ENCODE peak calls at places on chromosomes 5 and 9, in ten cellular contexts. F, S, G, U, K, H, C, P, B and V are unnamed samples.
A peak's percentile ranks its signal among the peaks of the same experiment; 100 is the strongest.

GRCh38 chr5:41722359-41722950 is 147.8 kb downstream of the OXCT1 start:
- DNase-seq in B (no peak), S (no peak), F (no peak), P (no peak), H (no peak), K (no peak), G (peak; percentile 16), U (no peak), C (no peak), V (no peak)

GRCh38 chr9:34869390-34869789 is 88.7 kb upstream of the PHF24 start:
- DNase-seq in B (no peak), C (no peak), U (peak; percentile 26), H (no peak), F (peak; percentile 17), G (peak; percentile 31), S (no peak), P (no peak), K (no peak), V (no peak)

GRCh38 chr9:69431203-69431602 is 106.2 kb downstream of the ENTREP1 start:
- DNase-seq in H (no peak), S (no peak), U (no peak), G (no peak), B (no peak), F (no peak), K (no peak), P (no peak), C (no peak), V (no peak)

GRCh38 chr9:128098936-128099931 is 28.3 kb downstream of the PTGES2 start:
- DNase-seq in H (no peak), U (no peak), F (no peak), C (no peak), K (no peak), P (no peak), B (no peak), G (peak; percentile 67), S (no peak), V (no peak)

GRCh38 chr5:137609122-137609521 is 110.0 kb upstream of the SPOCK1 start:
- DNase-seq in F (no peak), P (peak; percentile 15), G (peak; percentile 59), B (no peak), H (no peak), S (no peak), U (no peak), K (peak; percentile 37), C (no peak), V (peak; percentile 58)

GRCh38 chr5:146883496-146883895 is 4.9 kb upstream of the PPP2R2B start:
- DNase-seq in H (no peak), K (no peak), G (no peak), S (no peak), P (no peak), U (no peak), C (no peak), B (no peak), F (no peak), V (no peak)

GRCh38 chr9:23117621-23118020 is 671.0 kb downstream of the DMRTA1 start:
- DNase-seq in S (no peak), B (no peak), G (peak; percentile 77), U (no peak), H (no peak), F (no peak), C (no peak), P (no peak), K (no peak), V (no peak)

GRCh38 chr5:88602584-88602983 is 280.4 kb downstream of the MEF2C start:
- DNase-seq in C (no peak), F (peak; percentile 13), U (peak; percentile 22), S (no peak), H (peak; percentile 7), K (peak; percentile 42), B (no peak), P (no peak), G (no peak), V (no peak)

GRCh38 chr5:93583799-93584530 is 943 bp downstream of the NR2F1 start:
- DNase-seq in S (no peak), H (no peak), P (no peak), C (no peak), F (peak; percentile 89), U (peak; percentile 65), B (peak; percentile 45), G (peak; percentile 81), K (peak; percentile 70), V (no peak)

GRCh38 chr5:93584531-93585053 is 1.6 kb downstream of the NR2F1 start:
- DNase-seq in C (no peak), P (no peak), U (no peak), F (peak; percentile 72), G (peak; percentile 65), K (no peak), S (no peak), H (no peak), B (no peak), V (no peak)

GRCh38 chr5:93583525-93583798 is 440 bp downstream of the NR2F1 start:
- DNase-seq in B (no peak), S (no peak), G (no peak), K (no peak), P (no peak), H (no peak), U (no peak), F (no peak), C (no peak), V (no peak)

GRCh38 chr5:93585753-93586385 is 2.8 kb downstream of the NR2F1 start:
- DNase-seq in G (peak; percentile 43), U (no peak), H (no peak), P (no peak), F (peak; percentile 51), C (no peak), K (no peak), B (no peak), S (no peak), V (peak; percentile 44)

DNA sequence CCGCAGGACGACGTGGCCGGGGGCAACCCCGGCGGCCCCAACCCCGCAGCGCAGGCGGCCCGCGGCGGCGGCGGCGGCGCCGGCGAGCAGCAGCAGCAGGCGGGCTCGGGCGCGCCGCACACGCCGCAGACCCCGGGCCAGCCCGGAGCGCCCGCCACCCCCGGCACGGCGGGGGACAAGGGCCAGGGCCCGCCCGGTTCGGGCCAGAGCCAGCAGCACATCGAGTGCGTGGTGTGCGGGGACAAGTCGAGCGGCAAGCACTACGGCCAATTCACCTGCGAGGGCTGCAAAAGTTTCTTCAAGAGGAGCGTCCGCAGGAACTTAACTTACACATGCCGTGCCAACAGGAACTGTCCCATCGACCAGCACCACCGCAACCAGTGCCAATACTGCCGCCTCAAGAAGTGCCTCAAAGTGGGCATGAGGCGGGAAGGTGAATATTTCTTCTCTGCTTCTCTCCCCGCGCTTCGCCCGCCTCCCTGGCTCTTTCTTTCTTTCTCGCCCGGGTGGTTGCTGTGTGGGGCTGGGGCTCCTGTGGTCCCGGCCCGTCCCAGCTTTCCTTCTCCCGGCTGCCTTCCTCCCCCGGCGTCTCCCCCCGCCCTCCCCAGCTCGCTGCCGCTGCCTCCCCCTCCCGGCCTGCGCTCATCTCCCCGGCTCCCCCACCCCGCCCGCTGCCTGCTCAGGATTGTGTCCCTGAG is 2.2 kb downstream of the NR2F1 start:
- DNase-seq in C (no peak), G (peak; percentile 66), H (no peak), P (no peak), B (no peak), U (peak; percentile 60), F (peak; percentile 67), S (no peak), K (no peak), V (no peak)
- H3K27ac ChIP-seq in C (no peak overlapping the region), G (no peak overlapping the region), H (no peak overlapping the region), P (peak overlapping the region; percentile 82), B (no peak overlapping the region), U (no peak overlapping the region), F (no peak overlapping the region), S (no peak overlapping the region), K (no peak overlapping the region), V (peak overlapping the region; percentile 90)

GRCh38 chr5:165495829-165496380 is 1990.5 kb downstream of the MAT2B start:
- DNase-seq in F (no peak), C (no peak), P (no peak), H (no peak), U (no peak), S (no peak), G (no peak), B (no peak), K (no peak), V (no peak)
- H3K9me3 ChIP-seq in F (no peaks in the 10 kb centered on the region), C (no peaks in the 10 kb centered on the region), P (no peaks in the 10 kb centered on the region), H (no peaks in the 10 kb centered on the region), U (no peaks in the 10 kb centered on the region), S (no peaks in the 10 kb centered on the region), G (no peaks in the 10 kb centered on the region), B (no peaks in the 10 kb centered on the region), K (peaks cover 12% of the 10 kb centered on the region), V (no peaks in the 10 kb centered on the region)

GRCh38 chr9:137719194-137719593 is 100.4 kb downstream of the EHMT1 start:
- DNase-seq in P (no peak), K (no peak), S (no peak), G (no peak), H (no peak), B (no peak), F (no peak), U (no peak), C (no peak), V (no peak)

GRCh38 chr9:137716694-137717287 is 98.0 kb downstream of the EHMT1 start:
- DNase-seq in S (no peak), P (no peak), C (no peak), B (no peak), G (no peak), K (no peak), U (no peak), F (no peak), H (no peak), V (no peak)

GRCh38 chr9:137711678-137712105 is 92.9 kb downstream of the EHMT1 start:
- DNase-seq in G (no peak), H (no peak), P (no peak), U (no peak), C (no peak), K (no peak), F (no peak), B (no peak), S (no peak), V (no peak)

GRCh38 chr9:137717776-137718327 is 99.0 kb downstream of the EHMT1 start:
- DNase-seq in U (no peak), K (no peak), P (no peak), B (no peak), S (no peak), C (no peak), G (no peak), H (no peak), F (no peak), V (no peak)

DNA sequence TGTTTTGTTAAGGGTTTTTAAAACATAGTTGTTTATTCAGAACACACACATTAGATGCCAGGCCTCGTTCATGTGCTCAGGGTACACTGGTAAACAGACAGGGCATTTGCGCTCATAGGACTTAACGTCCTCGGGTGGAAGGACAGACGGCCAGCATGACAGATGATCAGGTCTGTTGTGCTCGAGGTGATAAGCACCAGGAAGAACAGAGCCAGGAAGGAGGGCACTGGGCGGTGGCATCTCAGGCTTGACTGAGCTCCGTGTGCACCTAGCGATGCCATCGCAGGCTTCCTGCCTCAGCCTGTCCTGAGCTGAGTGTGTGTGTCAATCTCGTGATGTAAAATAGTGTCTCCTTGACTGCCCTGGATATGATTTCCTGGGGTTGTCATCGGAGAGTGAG is 96.5 kb downstream of the EHMT1 start:
- DNase-seq in G (no peak), K (no peak), B (no peak), F (no peak), H (no peak), U (no peak), C (no peak), P (no peak), S (no peak), V (no peak)
- H3K36me3 ChIP-seq in G (peaks cover 21% of the 10 kb centered on the region), K (peaks cover 13% of the 10 kb centered on the region), B (no peaks in the 10 kb centered on the region), F (peaks cover 4% of the 10 kb centered on the region), H (peaks cover 2% of the 10 kb centered on the region), U (peaks cover 45% of the 10 kb centered on the region), C (peaks cover 46% of the 10 kb centered on the region), P (peaks cover 43% of the 10 kb centered on the region), S (peaks cover 43% of the 10 kb centered on the region), V (no peaks in the 10 kb centered on the region)

GRCh38 chr5:107541400-107541799 is 129.3 kb downstream of the EFNA5 start:
- DNase-seq in F (no peak), P (no peak), G (no peak), C (no peak), S (no peak), K (no peak), B (no peak), H (no peak), U (no peak), V (no peak)

GRCh38 chr5:107542831-107543231 is 127.9 kb downstream of the EFNA5 start:
- DNase-seq in S (peak; percentile 62), U (no peak), G (peak; percentile 75), H (no peak), P (peak; percentile 74), B (peak; percentile 61), K (no peak), F (no peak), C (peak; percentile 89), V (peak; percentile 92)

GRCh38 chr5:107543868-107544267 is 126.9 kb downstream of the EFNA5 start:
- DNase-seq in K (no peak), P (no peak), F (no peak), U (no peak), H (no peak), C (no peak), S (no peak), B (no peak), G (no peak), V (no peak)

GRCh38 chr5:107544476-107544875 is 126.3 kb downstream of the EFNA5 start:
- DNase-seq in K (no peak), F (no peak), C (no peak), P (no peak), S (no peak), H (no peak), U (no peak), B (no peak), G (no peak), V (no peak)

GRCh38 chr5:107542428-107542827 is 128.3 kb downstream of the EFNA5 start:
- DNase-seq in K (peak; percentile 79), F (no peak), P (peak; percentile 84), G (peak; percentile 76), B (peak; percentile 34), H (no peak), S (peak; percentile 38), U (no peak), C (peak; percentile 95), V (no peak)
- H3K27ac ChIP-seq in K (no peak overlapping the region), F (peak overlapping the region; percentile 31), P (peak overlapping the region; percentile 47), G (no peak overlapping the region), B (peak overlapping the region; percentile 69), H (no peak overlapping the region), S (peak overlapping the region; percentile 74), U (no peak overlapping the region), C (peak overlapping the region; percentile 62), V (peak overlapping the region; percentile 41)